ENCODE peak calls at places on chromosomes 3 and 15, in ten cellular contexts. P, G, R, O, T, E, L, W, X and C are unnamed samples.
A peak's percentile ranks its signal among the peaks of the same experiment; 100 is the strongest.

GRCh38 chr3:47347217-47347801 is 33.5 kb upstream of the PTPN23 start:
- DNase-seq in W (no peak), T (peak; percentile 34), P (no peak), X (peak; percentile 78), L (no peak), R (peak; percentile 38), O (peak; percentile 79), G (no peak), E (no peak), C (no peak)

GRCh38 chr3:119035014-119035346 is 334 bp upstream of the IGSF11 start:
- DNase-seq in G (no peak), T (no peak), P (no peak), E (no peak), O (no peak), L (no peak), X (no peak), R (no peak), W (no peak), C (no peak)

GRCh38 chr15:78917888-78918287 is 27.0 kb downstream of the CTSH start:
- DNase-seq in G (no peak), T (no peak), O (no peak), E (no peak), R (no peak), P (no peak), X (no peak), L (no peak), W (no peak), C (no peak)

GRCh38 chr15:84609818-84610525 is 9.2 kb downstream of the ZSCAN2 start:
- DNase-seq in R (no peak), E (no peak), X (no peak), T (no peak), G (no peak), L (no peak), W (no peak), O (no peak), P (peak; percentile 55), C (no peak)

GRCh38 chr3:122777077-122777476 is 16.6 kb downstream of the HSPBAP1 start:
- DNase-seq in X (no peak), G (no peak), R (no peak), W (no peak), L (no peak), P (no peak), O (no peak), E (no peak), T (no peak), C (no peak)

GRCh38 chr3:9884555-9885165 is 4.6 kb upstream of the CIDEC start:
- DNase-seq in X (no peak), E (no peak), R (peak; percentile 82), G (peak; percentile 84), W (no peak), T (peak; percentile 89), P (no peak), O (peak; percentile 80), L (no peak), C (peak; percentile 96)

GRCh38 chr3:61882253-61882652 is 320.9 kb downstream of the PTPRG start:
- DNase-seq in E (no peak), P (no peak), W (no peak), L (no peak), G (no peak), T (no peak), R (no peak), X (no peak), O (no peak), C (no peak)

GRCh38 chr15:77048135-77048866 is 22.6 kb downstream of the TSPAN3 start:
- DNase-seq in E (no peak), L (no peak), G (no peak), P (no peak), W (no peak), O (peak; percentile 66), R (no peak), T (peak; percentile 68), X (no peak), C (no peak)

GRCh38 chr15:44397869-44398268 is 29.6 kb upstream of the CTDSPL2 start:
- DNase-seq in X (no peak), T (no peak), W (no peak), R (no peak), L (no peak), P (no peak), G (no peak), E (no peak), O (no peak), C (no peak)

GRCh38 chr3:112967828-112968227 is 7.1 kb downstream of the CD200R1 start:
- DNase-seq in O (no peak), L (no peak), P (no peak), G (no peak), R (no peak), T (no peak), E (no peak), X (no peak), W (no peak), C (no peak)

GRCh38 chr15:26838742-26839460 is 28.0 kb upstream of the GABRA5 start:
- DNase-seq in O (peak; percentile 78), T (peak; percentile 4), E (no peak), W (no peak), L (no peak), R (no peak), G (no peak), X (no peak), P (no peak), C (peak; percentile 47)

GRCh38 chr3:169147246-169148008 is 516.1 kb downstream of the MECOM start:
- DNase-seq in O (peak; percentile 85), T (peak; percentile 84), L (peak; percentile 63), E (no peak), W (peak; percentile 52), X (peak; percentile 31), G (peak; percentile 42), P (peak; percentile 60), R (peak; percentile 78), C (peak; percentile 46)

GRCh38 chr3:149003653-149004305 is 12.4 kb downstream of the GYG1 start:
- DNase-seq in O (no peak), P (no peak), X (no peak), E (no peak), W (no peak), L (no peak), G (no peak), R (peak; percentile 83), T (no peak), C (no peak)

GRCh38 chr3:17602126-17602525 is 140.3 kb downstream of the TBC1D5 start:
- DNase-seq in T (peak; percentile 4), P (no peak), G (peak; percentile 36), O (no peak), L (no peak), X (no peak), R (no peak), W (no peak), E (no peak), C (peak; percentile 14)

GRCh38 chr15:66108483-66109270 is 144.9 kb downstream of the MEGF11 start:
- DNase-seq in R (no peak), T (no peak), P (no peak), L (no peak), W (no peak), E (no peak), O (no peak), X (no peak), G (no peak), C (no peak)

GRCh38 chr15:61444585-61444984 is 215.5 kb upstream of the RORA start:
- DNase-seq in R (no peak), W (no peak), P (no peak), O (no peak), T (no peak), G (no peak), E (no peak), X (peak; percentile 17), L (no peak), C (no peak)

GRCh38 chr3:58664611-58665010 is 2.0 kb downstream of the FAM3D start:
- DNase-seq in W (no peak), T (no peak), P (no peak), G (no peak), X (no peak), L (no peak), O (no peak), E (no peak), R (no peak), C (no peak)

GRCh38 chr3:128473737-128474136 is 7.0 kb upstream of the DNAJB8 start:
- DNase-seq in X (no peak), P (no peak), L (no peak), R (no peak), G (no peak), T (no peak), E (no peak), W (no peak), O (no peak), C (no peak)

GRCh38 chr3:37967252-37967881 is 23.2 kb upstream of the VILL start:
- DNase-seq in G (peak; percentile 71), E (no peak), R (peak; percentile 51), X (peak; percentile 76), T (peak; percentile 80), W (peak; percentile 77), P (peak; percentile 76), L (peak; percentile 67), O (peak; percentile 86), C (peak; percentile 82)

GRCh38 chr3:94293793-94294195 is 230.9 kb downstream of the NSUN3 start:
- DNase-seq in L (no peak), R (peak; percentile 91), X (no peak), T (no peak), O (no peak), E (no peak), W (no peak), P (no peak), G (no peak), C (no peak)

GRCh38 chr3:32399030-32399620 is 7.5 kb downstream of the CMTM7 start:
- DNase-seq in E (no peak), T (peak; percentile 72), W (no peak), R (peak; percentile 62), X (peak; percentile 53), L (no peak), P (no peak), G (peak; percentile 35), O (peak; percentile 64), C (peak; percentile 48)

GRCh38 chr15:100133001-100133400 is 208.8 kb downstream of the ADAMTS17 start:
- DNase-seq in R (no peak), E (no peak), O (no peak), W (no peak), L (no peak), P (no peak), X (no peak), T (no peak), G (no peak), C (no peak)

GRCh38 chr15:65460948-65461347 is 38.2 kb upstream of the IGDCC4 start:
- DNase-seq in L (no peak), E (no peak), O (no peak), P (no peak), R (peak; percentile 9), W (no peak), X (no peak), G (no peak), T (peak; percentile 40), C (no peak)

GRCh38 chr3:193971268-193971751 is 164.6 kb upstream of the HES1 start:
- DNase-seq in L (no peak), R (peak; percentile 56), P (no peak), E (no peak), X (peak; percentile 67), W (peak; percentile 78), G (peak; percentile 32), O (peak; percentile 49), T (peak; percentile 22), C (no peak)

GRCh38 chr15:68353418-68354145 is 76.0 kb downstream of the FEM1B start:
- DNase-seq in W (no peak), P (no peak), O (no peak), G (no peak), T (peak; percentile 45), E (no peak), R (no peak), X (no peak), L (no peak), C (no peak)

GRCh38 chr3:129315386-129315991 is 36.8 kb downstream of the HMCES start:
- DNase-seq in G (no peak), P (peak; percentile 71), E (no peak), R (no peak), W (peak; percentile 44), O (peak; percentile 61), X (no peak), T (peak; percentile 66), L (peak; percentile 53), C (no peak)

GRCh38 chr3:136305879-136306278 is 55.7 kb downstream of the PCCB start:
- DNase-seq in T (peak; percentile 61), E (no peak), O (no peak), W (no peak), L (no peak), G (peak; percentile 54), P (no peak), R (peak; percentile 11), X (no peak), C (no peak)

GRCh38 chr3:30688776-30689175 is 82.4 kb downstream of the TGFBR2 start:
- DNase-seq in L (no peak), W (no peak), O (no peak), X (no peak), T (no peak), P (no peak), R (peak; percentile 67), E (no peak), G (no peak), C (peak; percentile 32)